ENCODE peak calls at places on chromosomes 1 and 21, in nine cellular contexts. Z, S, M, W, D, H, T, N and X are unnamed samples.

GRCh38 chr1:227192163-227192562 is 126.1 kb downstream of the CDC42BPA start:
- DNase-seq in H (no peak), S (no peak), M (peak; percentile 97), Z (no peak), N (peak; percentile 88), D (no peak), T (no peak), W (peak; percentile 96), X (peak; percentile 93)

GRCh38 chr1:146013566-146013937 is 8.0 kb downstream of the HJV start:
- DNase-seq in D (no peak), S (no peak), W (no peak), N (no peak), Z (no peak), T (no peak), H (no peak), M (no peak), X (no peak)

GRCh38 chr1:60620107-60620506 is 462.3 kb upstream of the NFIA start:
- DNase-seq in H (no peak), W (no peak), M (no peak), N (no peak), T (no peak), S (peak; percentile 54), Z (no peak), D (no peak), X (no peak)

GRCh38 chr1:219138747-219139146 is 34.9 kb upstream of the LYPLAL1 start:
- DNase-seq in W (no peak), N (no peak), D (no peak), H (no peak), T (no peak), M (no peak), S (no peak), Z (no peak), X (no peak)

GRCh38 chr1:220344745-220345144 is 72.5 kb upstream of the RAB3GAP2 start:
- DNase-seq in M (no peak), S (no peak), H (no peak), W (no peak), Z (no peak), N (no peak), D (no peak), T (no peak), X (no peak)

GRCh38 chr1:197725044-197725443 is 50.2 kb downstream of the DENND1B start:
- DNase-seq in Z (no peak), M (no peak), H (no peak), D (no peak), W (peak; percentile 29), T (no peak), S (no peak), N (no peak), X (peak; percentile 4)

GRCh38 chr1:200951016-200951415 is 56.3 kb downstream of the INAVA start:
- DNase-seq in S (no peak), Z (no peak), M (peak; percentile 58), T (no peak), W (peak; percentile 3), N (no peak), D (no peak), H (no peak), X (no peak)

GRCh38 chr1:160665330-160666078 is 18.7 kb upstream of the SLAMF1 start:
- DNase-seq in T (no peak), S (peak; percentile 84), N (no peak), W (no peak), D (peak; percentile 46), H (no peak), Z (no peak), M (no peak), X (no peak)

GRCh38 chr1:22662318-22662717 is 9.3 kb downstream of the C1QB start:
- DNase-seq in D (peak; percentile 21), H (no peak), Z (no peak), W (no peak), N (no peak), S (no peak), T (no peak), M (peak; percentile 20), X (no peak)

GRCh38 chr21:31554511-31555022 is 104.9 kb upstream of the SOD1 start:
- DNase-seq in N (peak; percentile 43), Z (no peak), T (peak; percentile 32), D (no peak), S (no peak), W (no peak), H (no peak), M (no peak), X (peak; percentile 82)

GRCh38 chr1:8017495-8018310 is 8.4 kb downstream of the ERRFI1 start:
- DNase-seq in H (no peak), S (no peak), M (peak; percentile 45), W (peak; percentile 79), T (no peak), Z (no peak), N (peak; percentile 41), D (no peak), X (no peak)

GRCh38 chr1:8818325-8818775 is 910 bp upstream of the RERE start:
- DNase-seq in D (peak; percentile 73), T (peak; percentile 40), N (peak; percentile 44), S (no peak), Z (no peak), H (peak; percentile 87), W (peak; percentile 73), M (peak; percentile 70), X (peak; percentile 68)

GRCh38 chr1:174800221-174800791 is 199.4 kb upstream of the CACYBP start:
- DNase-seq in S (no peak), T (no peak), W (peak; percentile 5), D (peak; percentile 12), Z (no peak), M (no peak), H (no peak), N (peak; percentile 29), X (no peak)

GRCh38 chr1:206575165-206575893 is 36.9 kb downstream of the EIF2D start:
- DNase-seq in S (no peak), T (no peak), M (peak; percentile 53), Z (no peak), H (peak; percentile 61), D (peak; percentile 65), N (peak; percentile 74), W (peak; percentile 93), X (peak; percentile 74)

GRCh38 chr1:4023678-4024077 is 123.6 kb upstream of the C1orf174 start:
- DNase-seq in M (no peak), S (peak; percentile 40), H (no peak), W (no peak), N (no peak), T (no peak), Z (no peak), D (no peak), X (no peak)

GRCh38 chr1:110242062-110242461 is 31.9 kb downstream of the KCNC4 start:
- DNase-seq in S (no peak), Z (no peak), T (no peak), N (no peak), M (no peak), H (no peak), D (no peak), W (no peak), X (no peak)

GRCh38 chr1:181504294-181505115 is 21.2 kb downstream of the CACNA1E start:
- DNase-seq in S (no peak), M (no peak), W (peak; percentile 11), D (no peak), N (no peak), Z (no peak), T (no peak), H (no peak), X (no peak)

GRCh38 chr1:160428655-160429054 is 28.3 kb downstream of the VANGL2 start:
- DNase-seq in D (peak; percentile 52), T (peak; percentile 42), Z (no peak), M (peak; percentile 12), N (peak; percentile 77), H (no peak), S (no peak), W (peak; percentile 40), X (peak; percentile 43)

GRCh38 chr1:208004851-208005250 is 93.9 kb upstream of the CD34 start:
- DNase-seq in N (peak; percentile 85), M (peak; percentile 52), W (peak; percentile 66), S (no peak), T (no peak), Z (no peak), H (no peak), D (no peak), X (peak; percentile 90)

GRCh38 chr1:65623895-65624294 is 168.8 kb upstream of the PDE4B start:
- DNase-seq in Z (no peak), S (no peak), H (no peak), M (no peak), T (no peak), D (no peak), W (no peak), N (peak; percentile 8), X (no peak)

GRCh38 chr1:151716771-151717631 is at the start of gene CELF3:
- DNase-seq in Z (no peak), T (no peak), M (no peak), N (no peak), S (no peak), D (no peak), W (no peak), H (no peak), X (peak; percentile 6)

GRCh38 chr1:229452956-229453801 is 19.3 kb upstream of the ACTA1 start:
- DNase-seq in D (no peak), T (no peak), Z (no peak), H (no peak), M (peak; percentile 29), W (peak; percentile 43), N (no peak), S (no peak), X (no peak)

GRCh38 chr21:42281196-42281680 is 34.0 kb downstream of the TFF3 start:
- DNase-seq in S (peak; percentile 71), D (no peak), M (no peak), H (no peak), N (no peak), Z (no peak), T (no peak), W (no peak), X (no peak)

GRCh38 chr21:41703857-41704501 is 62.9 kb downstream of the RIPK4 start:
- DNase-seq in D (no peak), H (no peak), T (no peak), N (no peak), M (no peak), Z (no peak), W (no peak), S (no peak), X (no peak)

GRCh38 chr1:2466834-2467554 is 9.1 kb upstream of the PLCH2 start:
- DNase-seq in D (no peak), W (no peak), S (no peak), H (no peak), M (no peak), T (no peak), N (no peak), Z (no peak), X (no peak)

GRCh38 chr1:46577671-46578070 is 26.2 kb upstream of the KNCN start:
- DNase-seq in W (no peak), Z (no peak), H (no peak), T (no peak), M (no peak), N (no peak), D (no peak), S (no peak), X (no peak)

GRCh38 chr1:177228721-177229088 is 57.9 kb downstream of the BRINP2 start:
- DNase-seq in D (no peak), H (no peak), Z (no peak), T (no peak), S (no peak), W (peak; percentile 52), N (peak; percentile 38), M (no peak), X (peak; percentile 30)

GRCh38 chr1:24822887-24823286 is 77.6 kb downstream of the CLIC4 start:
- DNase-seq in N (no peak), S (no peak), H (no peak), M (no peak), D (no peak), W (peak; percentile 43), T (no peak), Z (no peak), X (no peak)